ENCODE peak calls at places on chromosomes 7 and 10, in seven cellular contexts. M, S, T, K, W, F and E are unnamed samples.

GRCh38 chr7:30846378-30846777 is 65.3 kb upstream of the AQP1 start:
- DNase-seq in M (peak), S (no peak), F (no peak), W (no peak), T (no peak), K (no peak), E (no peak)

GRCh38 chr7:151410405-151411390 is 860 bp upstream of the WDR86 start:
- DNase-seq in W (no peak), K (peak), F (no peak), S (peak), T (peak), M (no peak), E (peak)

GRCh38 chr10:91032614-91033248 is 111.8 kb upstream of the ANKRD1 start:
- DNase-seq in K (no peak), S (no peak), F (no peak), W (no peak), M (peak), T (no peak), E (no peak)

GRCh38 chr7:105327201-105327600 is 61.5 kb downstream of the SRPK2 start:
- DNase-seq in S (no peak), W (no peak), M (no peak), F (no peak), T (no peak), K (no peak), E (no peak)

GRCh38 chr10:118106426-118106825 is 59.7 kb upstream of the RAB11FIP2 start:
- DNase-seq in S (no peak), W (no peak), K (no peak), T (no peak), M (peak), F (no peak), E (no peak)

GRCh38 chr10:97828721-97829120 is 20.9 kb upstream of the GOLGA7B start:
- DNase-seq in M (no peak), K (peak), S (no peak), W (no peak), F (no peak), T (no peak), E (no peak)

GRCh38 chr7:74023037-74023436 is 4.9 kb upstream of the ELN start:
- DNase-seq in K (no peak), M (peak), S (no peak), F (no peak), W (no peak), T (no peak), E (no peak)

GRCh38 chr7:41046221-41046761 is 656.6 kb downstream of the INHBA start:
- DNase-seq in K (no peak), S (no peak), W (no peak), F (no peak), T (no peak), M (peak), E (no peak)

GRCh38 chr7:137130751-137131158 is 212.8 kb downstream of the PTN start:
- DNase-seq in M (peak), K (no peak), S (no peak), F (no peak), W (peak), T (no peak), E (no peak)

GRCh38 chr7:98462926-98463325 is 62.0 kb upstream of the BAIAP2L1 start:
- DNase-seq in W (no peak), T (no peak), F (no peak), S (no peak), K (no peak), M (no peak), E (no peak)

GRCh38 chr7:98509836-98510235 is 107.2 kb upstream of the NPTX2 start:
- DNase-seq in W (no peak), M (no peak), K (no peak), F (no peak), T (no peak), S (no peak), E (no peak)

GRCh38 chr10:119211625-119212441 is 4.5 kb downstream of the GRK5 start:
- DNase-seq in S (no peak), W (no peak), K (peak), M (no peak), T (no peak), F (no peak), E (no peak)

GRCh38 chr10:78774999-78775711 is 293.6 kb upstream of the ZMIZ1 start:
- DNase-seq in K (no peak), S (no peak), F (no peak), T (no peak), W (no peak), M (peak), E (no peak)

GRCh38 chr10:89926736-89927135 is 225.3 kb downstream of the KIF20B start:
- DNase-seq in S (no peak), F (no peak), W (no peak), M (no peak), T (no peak), K (no peak), E (no peak)

GRCh38 chr10:49110684-49111319 is 4.5 kb downstream of the VSTM4 start:
- DNase-seq in W (no peak), S (no peak), M (no peak), T (no peak), K (no peak), F (no peak), E (no peak)

GRCh38 chr10:104483582-104483981 is 129.9 kb downstream of the CFAP58 start:
- DNase-seq in F (no peak), S (no peak), M (no peak), T (no peak), K (no peak), W (no peak), E (no peak)

GRCh38 chr10:87761892-87762291 is 56.1 kb downstream of the ATAD1 start:
- DNase-seq in W (peak), F (no peak), S (no peak), M (peak), T (no peak), K (no peak), E (no peak)

GRCh38 chr10:126063353-126063791 is 167.0 kb downstream of the FANK1 start:
- DNase-seq in S (no peak), F (no peak), T (no peak), W (no peak), K (no peak), M (peak), E (no peak)

GRCh38 chr7:98211221-98211675 is at the start of gene BHLHA15:
- DNase-seq in K (no peak), F (no peak), T (no peak), M (peak), W (no peak), S (no peak), E (no peak)

GRCh38 chr10:69457771-69458237 is 6.5 kb downstream of the TSPAN15 start:
- DNase-seq in F (no peak), T (no peak), S (no peak), W (no peak), M (peak), K (no peak), E (no peak)